ENCODE peak calls at places on chromosomes 7 and 10, in six cellular contexts. O, U, F, Z, Q and K are unnamed samples.

GRCh38 chr10:97109562-97109961 is 76.2 kb downstream of the SLIT1 start:
- DNase-seq in O (no peak), U (no peak), F (no peak), Z (no peak), Q (no peak), K (no peak)

GRCh38 chr10:101310528-101311439 is 43.2 kb upstream of the BTRC start:
- DNase-seq in O (no peak), U (no peak), F (peak), Z (no peak), Q (no peak), K (no peak)

GRCh38 chr10:62681211-62681940 is 123.1 kb upstream of the ADO start:
- DNase-seq in O (peak), U (no peak), F (peak), Z (no peak), Q (peak), K (peak)

GRCh38 chr10:31262672-31263071 is 56.3 kb upstream of the ZEB1 start:
- DNase-seq in O (no peak), U (no peak), F (no peak), Z (no peak), Q (no peak), K (no peak)

GRCh38 chr7:50781371-50781770 is 1.3 kb downstream of the GRB10 start:
- DNase-seq in O (no peak), U (no peak), F (no peak), Z (no peak), Q (no peak), K (no peak)

GRCh38 chr7:81447351-81447952 is 322.4 kb downstream of the HGF start:
- DNase-seq in O (peak), U (no peak), F (peak), Z (no peak), Q (peak), K (peak)

GRCh38 chr7:36898186-36898585 is 173.9 kb upstream of the AOAH start:
- DNase-seq in O (no peak), U (no peak), F (no peak), Z (no peak), Q (no peak), K (no peak)

GRCh38 chr10:49322371-49323170 is 23.6 kb downstream of the C10orf71 start:
- DNase-seq in O (no peak), U (no peak), F (no peak), Z (no peak), Q (no peak), K (no peak)

GRCh38 chr7:22765609-22766008 is 38.6 kb downstream of the IL6 start:
- DNase-seq in O (no peak), U (no peak), F (no peak), Z (no peak), Q (peak), K (peak)

GRCh38 chr7:15407910-15408309 is 153.9 kb downstream of the AGMO start:
- DNase-seq in O (peak), U (no peak), F (no peak), Z (no peak), Q (no peak), K (no peak)

GRCh38 chr10:43420369-43421200 is 11.6 kb upstream of the HNRNPF start:
- DNase-seq in O (peak), U (peak), F (peak), Z (peak), Q (peak), K (peak)

GRCh38 chr7:24978837-24979469 is 1.0 kb downstream of the OSBPL3 start:
- DNase-seq in O (no peak), U (no peak), F (peak), Z (no peak), Q (no peak), K (peak)

GRCh38 chr7:138097064-138097741 is 20.9 kb downstream of the AKR1D1 start:
- DNase-seq in O (peak), U (peak), F (peak), Z (no peak), Q (peak), K (peak)

GRCh38 chr10:17744395-17744841 is 7.6 kb upstream of the TMEM236 start:
- DNase-seq in O (no peak), U (no peak), F (no peak), Z (no peak), Q (peak), K (no peak)

GRCh38 chr7:83820641-83821040 is 171.7 kb upstream of the SEMA3E start:
- DNase-seq in O (no peak), U (no peak), F (no peak), Z (no peak), Q (no peak), K (no peak)

GRCh38 chr7:77455334-77455733 is 39.2 kb upstream of the GSAP start:
- DNase-seq in O (no peak), U (no peak), F (peak), Z (no peak), Q (no peak), K (no peak)

GRCh38 chr10:131943021-131943814 is 38.5 kb downstream of the BNIP3 start:
- DNase-seq in O (peak), U (peak), F (peak), Z (no peak), Q (no peak), K (no peak)

GRCh38 chr7:8254667-8255066 is 7.3 kb downstream of the ICA1 start:
- DNase-seq in O (no peak), U (no peak), F (peak), Z (no peak), Q (no peak), K (no peak)

GRCh38 chr10:6052247-6053221 is 9.6 kb downstream of the IL2RA start:
- DNase-seq in O (no peak), U (no peak), F (peak), Z (no peak), Q (peak), K (peak)

GRCh38 chr7:68078311-68078710 is 1081.7 kb downstream of the TYW1 start:
- DNase-seq in O (no peak), U (no peak), F (no peak), Z (no peak), Q (no peak), K (no peak)

GRCh38 chr10:1230592-1231275 is 174.5 kb downstream of the WDR37 start:
- DNase-seq in O (no peak), U (no peak), F (no peak), Z (no peak), Q (no peak), K (no peak)

GRCh38 chr10:30857803-30858202 is 173.9 kb downstream of the ZNF438 start:
- DNase-seq in O (peak), U (no peak), F (peak), Z (no peak), Q (no peak), K (no peak)

GRCh38 chr10:71750986-71751385 is 22.3 kb downstream of the VSIR start:
- DNase-seq in O (no peak), U (no peak), F (no peak), Z (no peak), Q (no peak), K (no peak)

GRCh38 chr10:74967850-74968620 is 141.6 kb downstream of the KAT6B start:
- DNase-seq in O (peak), U (peak), F (peak), Z (no peak), Q (peak), K (no peak)
- H3K4me3 ChIP-seq in O (peak), U (no peak), F (no peak), Z (no peak), Q (peak), K (no peak)

DNA sequence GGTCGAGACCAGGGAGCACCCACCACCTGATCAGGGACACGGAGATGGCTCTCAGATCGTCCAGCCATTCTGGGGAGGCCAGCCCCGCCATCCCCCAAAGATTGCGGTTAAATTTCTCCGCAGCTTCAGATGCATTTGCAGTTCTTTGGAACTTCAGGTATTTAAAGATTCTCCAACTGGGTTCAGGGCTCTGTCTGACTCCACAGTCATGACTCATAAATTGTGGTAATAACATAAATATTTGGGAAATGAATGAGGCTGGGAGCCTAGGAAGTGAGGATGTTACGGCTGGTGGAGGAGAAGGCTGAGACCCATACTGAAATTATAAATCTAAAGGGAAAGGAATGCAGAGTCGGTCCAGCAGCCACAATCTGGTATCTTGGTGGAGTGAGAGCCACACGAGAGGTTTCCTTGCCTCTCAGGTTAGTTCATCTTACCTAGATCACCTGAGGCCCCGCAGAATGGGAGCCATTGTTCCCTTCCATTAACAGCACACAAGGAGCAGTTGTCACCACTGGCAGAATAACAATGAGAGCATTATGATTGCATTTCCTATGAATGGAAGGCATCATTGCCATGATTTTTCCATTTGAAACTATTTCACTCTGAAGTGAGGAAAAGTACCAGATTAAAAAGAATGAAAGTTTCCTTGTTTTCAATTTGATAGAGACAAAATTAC is 26.7 kb upstream of the DNAJB6 start:
- DNase-seq in O (no peak), U (no peak), F (peak), Z (no peak), Q (no peak), K (no peak)
- H3K4me3 ChIP-seq in O (no peak), U (no peak), F (no peak), Z (no peak), Q (no peak), K (no peak)

GRCh38 chr7:3063016-3063753 is 19.5 kb upstream of the CARD11 start:
- DNase-seq in O (no peak), U (no peak), F (no peak), Z (no peak), Q (peak), K (peak)
- H3K4me3 ChIP-seq in O (no peak), U (no peak), F (no peak), Z (no peak), Q (peak), K (no peak)

GRCh38 chr10:73955719-73956118 is 42.2 kb upstream of the VCL start:
- DNase-seq in O (no peak), U (no peak), F (no peak), Z (no peak), Q (no peak), K (no peak)
- H3K4me3 ChIP-seq in O (no peak), U (no peak), F (no peak), Z (no peak), Q (no peak), K (no peak)